ENCODE peak calls at places on chromosomes 12 and 14, in eight cellular contexts. One of them, this sample, is unnamed.

GRCh38 chr14:52266782-52267181 is 716 bp upstream of the PTGDR start:
- DNase-seq in A549: no peak
- DNase-seq in esophagus muscularis mucosa: no peak
- DNase-seq in heart right ventricle: no peak
- DNase-seq in progenitor cell of endocrine pancreas: no peak
- DNase-seq in cardiac fibroblast: peak; percentile 80
- DNase-seq in fibroblast of pulmonary artery: peak; percentile 28
- DNase-seq in ascending aorta: no peak
- DNase-seq in this sample: no peak

GRCh38 chr12:4271433-4272013 is 2.0 kb upstream of the CCND2 start:
- DNase-seq in progenitor cell of endocrine pancreas: no peak
- DNase-seq in fibroblast of pulmonary artery: peak; percentile 18
- DNase-seq in cardiac fibroblast: no peak
- DNase-seq in A549: no peak
- DNase-seq in esophagus muscularis mucosa: no peak
- DNase-seq in ascending aorta: no peak
- DNase-seq in heart right ventricle: no peak
- DNase-seq in this sample: no peak

GRCh38 chr12:68406134-68406576 is 74.0 kb upstream of the MDM1 start:
- DNase-seq in cardiac fibroblast: peak; percentile 91
- DNase-seq in ascending aorta: peak; percentile 58
- DNase-seq in fibroblast of pulmonary artery: peak; percentile 99
- DNase-seq in esophagus muscularis mucosa: peak; percentile 96
- DNase-seq in A549: peak; percentile 59
- DNase-seq in progenitor cell of endocrine pancreas: no peak
- DNase-seq in heart right ventricle: peak; percentile 93
- DNase-seq in this sample: peak; percentile 42

GRCh38 chr14:99037777-99038176 is 234.2 kb downstream of the BCL11B start:
- DNase-seq in heart right ventricle: no peak
- DNase-seq in cardiac fibroblast: no peak
- DNase-seq in fibroblast of pulmonary artery: no peak
- DNase-seq in progenitor cell of endocrine pancreas: no peak
- DNase-seq in ascending aorta: no peak
- DNase-seq in esophagus muscularis mucosa: no peak
- DNase-seq in A549: no peak
- DNase-seq in this sample: no peak

GRCh38 chr12:89721291-89721987 is 12.8 kb upstream of the ATP2B1 start:
- DNase-seq in progenitor cell of endocrine pancreas: no peak
- DNase-seq in cardiac fibroblast: no peak
- DNase-seq in esophagus muscularis mucosa: no peak
- DNase-seq in fibroblast of pulmonary artery: no peak
- DNase-seq in heart right ventricle: no peak
- DNase-seq in A549: no peak
- DNase-seq in ascending aorta: no peak
- DNase-seq in this sample: no peak

GRCh38 chr12:55718020-55718419 is 2.2 kb upstream of the RDH5 start:
- DNase-seq in ascending aorta: no peak
- DNase-seq in cardiac fibroblast: peak; percentile 15
- DNase-seq in fibroblast of pulmonary artery: no peak
- DNase-seq in A549: no peak
- DNase-seq in progenitor cell of endocrine pancreas: no peak
- DNase-seq in heart right ventricle: no peak
- DNase-seq in esophagus muscularis mucosa: no peak
- DNase-seq in this sample: no peak

GRCh38 chr14:105629886-105630215 is 103.5 kb downstream of the TMEM121 start:
- DNase-seq in progenitor cell of endocrine pancreas: no peak
- DNase-seq in ascending aorta: no peak
- DNase-seq in cardiac fibroblast: no peak
- DNase-seq in fibroblast of pulmonary artery: no peak
- DNase-seq in heart right ventricle: no peak
- DNase-seq in A549: no peak
- DNase-seq in esophagus muscularis mucosa: no peak
- DNase-seq in this sample: no peak

GRCh38 chr12:124916370-124917134 is 2.1 kb upstream of the UBC start:
- DNase-seq in fibroblast of pulmonary artery: peak; percentile 92
- DNase-seq in A549: peak; percentile 96
- DNase-seq in ascending aorta: peak; percentile 47
- DNase-seq in esophagus muscularis mucosa: no peak
- DNase-seq in progenitor cell of endocrine pancreas: no peak
- DNase-seq in heart right ventricle: no peak
- DNase-seq in cardiac fibroblast: peak; percentile 97
- DNase-seq in this sample: no peak

GRCh38 chr14:24080888-24081738 is 9.8 kb downstream of the CPNE6 start:
- DNase-seq in progenitor cell of endocrine pancreas: peak; percentile 29
- DNase-seq in cardiac fibroblast: peak; percentile 12
- DNase-seq in heart right ventricle: peak; percentile 48
- DNase-seq in A549: peak; percentile 28
- DNase-seq in esophagus muscularis mucosa: no peak
- DNase-seq in ascending aorta: no peak
- DNase-seq in fibroblast of pulmonary artery: no peak
- DNase-seq in this sample: peak; percentile 68

GRCh38 chr12:119479121-119479561 is 114.4 kb upstream of the TMEM233 start:
- DNase-seq in progenitor cell of endocrine pancreas: no peak
- DNase-seq in A549: no peak
- DNase-seq in ascending aorta: no peak
- DNase-seq in fibroblast of pulmonary artery: no peak
- DNase-seq in heart right ventricle: no peak
- DNase-seq in cardiac fibroblast: no peak
- DNase-seq in esophagus muscularis mucosa: no peak
- DNase-seq in this sample: no peak

GRCh38 chr14:39957987-39958386 is 525.8 kb upstream of the FBXO33 start:
- DNase-seq in A549: no peak
- DNase-seq in esophagus muscularis mucosa: no peak
- DNase-seq in fibroblast of pulmonary artery: no peak
- DNase-seq in progenitor cell of endocrine pancreas: no peak
- DNase-seq in heart right ventricle: no peak
- DNase-seq in ascending aorta: no peak
- DNase-seq in cardiac fibroblast: no peak
- DNase-seq in this sample: no peak
- TF ChIP-seq CTCF in A549: no peak
- TF ChIP-seq CTCF in esophagus muscularis mucosa: no peak
- TF ChIP-seq CTCF in fibroblast of pulmonary artery: no peak
- TF ChIP-seq CTCF in progenitor cell of endocrine pancreas: no peak
- TF ChIP-seq CTCF in heart right ventricle: no peak
- TF ChIP-seq CTCF in ascending aorta: no peak
- TF ChIP-seq CTCF in cardiac fibroblast: no peak
- TF ChIP-seq CTCF in this sample: no peak

GRCh38 chr12:56951582-56952339 is 5.6 kb downstream of the RDH16 start:
- DNase-seq in esophagus muscularis mucosa: peak; percentile 74
- DNase-seq in progenitor cell of endocrine pancreas: no peak
- DNase-seq in A549: no peak
- DNase-seq in ascending aorta: no peak
- DNase-seq in heart right ventricle: no peak
- DNase-seq in cardiac fibroblast: no peak
- DNase-seq in fibroblast of pulmonary artery: no peak
- DNase-seq in this sample: no peak

GRCh38 chr12:56953314-56953713 is 4.1 kb downstream of the RDH16 start:
- DNase-seq in esophagus muscularis mucosa: peak; percentile 77
- DNase-seq in heart right ventricle: no peak
- DNase-seq in A549: no peak
- DNase-seq in fibroblast of pulmonary artery: no peak
- DNase-seq in progenitor cell of endocrine pancreas: no peak
- DNase-seq in ascending aorta: no peak
- DNase-seq in cardiac fibroblast: no peak
- DNase-seq in this sample: no peak

GRCh38 chr12:56948881-56949280 is 8.5 kb downstream of the RDH16 start:
- DNase-seq in progenitor cell of endocrine pancreas: no peak
- DNase-seq in A549: no peak
- DNase-seq in cardiac fibroblast: no peak
- DNase-seq in ascending aorta: no peak
- DNase-seq in fibroblast of pulmonary artery: no peak
- DNase-seq in heart right ventricle: no peak
- DNase-seq in esophagus muscularis mucosa: peak; percentile 62
- DNase-seq in this sample: no peak

GRCh38 chr12:56943878-56944277 is 9.7 kb upstream of the SDR9C7 start:
- DNase-seq in A549: no peak
- DNase-seq in fibroblast of pulmonary artery: no peak
- DNase-seq in esophagus muscularis mucosa: no peak
- DNase-seq in cardiac fibroblast: no peak
- DNase-seq in heart right ventricle: no peak
- DNase-seq in progenitor cell of endocrine pancreas: no peak
- DNase-seq in ascending aorta: no peak
- DNase-seq in this sample: no peak

DNA sequence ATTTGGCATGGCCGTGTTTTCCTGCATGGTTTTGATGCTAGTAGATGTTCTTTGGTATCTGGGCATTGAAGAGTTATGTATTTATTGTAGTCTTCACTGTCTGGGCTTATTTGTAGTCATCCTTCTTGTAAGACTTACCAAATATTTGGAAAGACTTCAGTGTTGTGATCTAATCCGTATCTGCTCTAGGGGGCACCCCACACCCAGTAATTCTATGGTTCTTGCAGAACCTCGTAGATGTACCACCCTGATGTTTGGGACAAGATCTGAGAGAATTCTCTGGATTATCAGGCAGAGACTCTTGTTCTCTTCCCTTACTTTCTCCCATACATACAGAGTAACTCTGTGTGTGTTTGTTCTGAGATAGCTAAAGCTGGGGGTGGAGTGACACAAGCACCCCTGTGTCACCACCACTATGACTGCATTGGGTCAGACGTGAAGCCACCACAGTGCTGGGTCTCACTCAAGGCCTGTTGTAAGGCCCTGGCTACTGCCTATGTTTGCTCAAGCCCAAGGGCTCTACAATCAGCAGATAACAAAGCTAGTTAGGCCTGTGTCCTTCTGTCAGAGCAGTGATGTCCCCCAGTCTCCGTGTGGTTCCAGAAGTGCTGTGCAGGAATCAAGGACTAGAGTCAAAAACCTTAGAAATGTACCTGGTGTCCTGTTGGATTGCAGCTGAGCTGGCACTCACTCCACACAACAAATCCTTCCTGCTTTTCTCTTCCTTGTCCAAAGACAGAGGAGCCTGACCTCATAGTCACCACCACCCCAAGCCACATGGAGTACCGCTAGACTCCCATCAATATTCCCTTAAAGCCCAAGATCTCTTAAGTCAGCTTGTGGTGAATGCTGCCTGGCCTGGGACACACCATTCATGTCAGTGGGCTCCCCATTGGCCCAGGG is 9.5 kb downstream of the RDH16 start:
- DNase-seq in progenitor cell of endocrine pancreas: no peak
- DNase-seq in fibroblast of pulmonary artery: peak; percentile 17
- DNase-seq in ascending aorta: no peak
- DNase-seq in esophagus muscularis mucosa: peak; percentile 53
- DNase-seq in heart right ventricle: no peak
- DNase-seq in A549: peak; percentile 54
- DNase-seq in cardiac fibroblast: peak; percentile 7
- DNase-seq in this sample: no peak
- TF ChIP-seq CTCF in progenitor cell of endocrine pancreas: no peak
- TF ChIP-seq CTCF in fibroblast of pulmonary artery: no peak
- TF ChIP-seq CTCF in ascending aorta: no peak
- TF ChIP-seq CTCF in esophagus muscularis mucosa: no peak
- TF ChIP-seq CTCF in heart right ventricle: no peak
- TF ChIP-seq CTCF in A549: peak; percentile 43
- TF ChIP-seq CTCF in cardiac fibroblast: no peak
- TF ChIP-seq CTCF in this sample: no peak

GRCh38 chr14:62162998-62163589 is 400.9 kb downstream of the SNAPC1 start:
- DNase-seq in A549: peak; percentile 35
- DNase-seq in cardiac fibroblast: peak; percentile 66
- DNase-seq in ascending aorta: no peak
- DNase-seq in fibroblast of pulmonary artery: peak; percentile 67
- DNase-seq in heart right ventricle: no peak
- DNase-seq in progenitor cell of endocrine pancreas: peak; percentile 15
- DNase-seq in esophagus muscularis mucosa: no peak
- DNase-seq in this sample: peak; percentile 41

DNA sequence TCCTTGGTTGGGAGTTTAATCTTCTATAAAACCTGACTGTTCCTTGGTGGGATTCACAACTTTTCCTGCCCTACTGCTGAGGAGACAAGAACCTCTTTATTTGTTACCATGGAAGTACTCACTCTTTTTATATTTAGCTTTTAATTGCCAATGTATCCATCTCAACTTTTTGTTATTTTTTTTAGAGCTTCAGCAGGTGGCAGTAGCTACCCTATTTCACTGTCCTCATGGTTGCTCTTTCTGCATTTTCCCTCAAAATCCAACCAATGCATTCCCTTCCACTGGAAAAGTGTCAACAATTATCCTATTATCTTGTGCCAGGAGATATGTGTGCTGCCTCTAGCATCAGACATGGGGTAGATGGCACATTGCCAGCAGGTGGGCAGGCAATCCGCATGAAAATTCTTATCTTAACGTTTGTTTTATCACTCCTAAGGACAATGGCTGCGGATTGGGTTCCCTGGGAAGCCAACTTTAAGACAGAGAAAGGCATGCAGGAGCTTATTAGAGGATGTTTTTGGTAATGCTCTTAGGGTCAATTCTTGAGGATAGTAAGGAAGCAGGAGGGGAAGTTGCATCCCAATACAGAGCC is 406.4 kb downstream of the SNAPC1 start:
- DNase-seq in ascending aorta: no peak
- DNase-seq in cardiac fibroblast: peak; percentile 8
- DNase-seq in fibroblast of pulmonary artery: no peak
- DNase-seq in heart right ventricle: no peak
- DNase-seq in esophagus muscularis mucosa: no peak
- DNase-seq in A549: no peak
- DNase-seq in progenitor cell of endocrine pancreas: no peak
- DNase-seq in this sample: no peak
- TF ChIP-seq CTCF in ascending aorta: no peak
- TF ChIP-seq CTCF in cardiac fibroblast: no peak
- TF ChIP-seq CTCF in fibroblast of pulmonary artery: peak; percentile 13
- TF ChIP-seq CTCF in heart right ventricle: no peak
- TF ChIP-seq CTCF in esophagus muscularis mucosa: no peak
- TF ChIP-seq CTCF in A549: peak; percentile 23
- TF ChIP-seq CTCF in progenitor cell of endocrine pancreas: peak; percentile 17
- TF ChIP-seq CTCF in this sample: no peak

GRCh38 chr14:25233613-25234012 is 183.7 kb upstream of the STXBP6 start:
- DNase-seq in ascending aorta: no peak
- DNase-seq in heart right ventricle: no peak
- DNase-seq in fibroblast of pulmonary artery: no peak
- DNase-seq in A549: no peak
- DNase-seq in cardiac fibroblast: no peak
- DNase-seq in esophagus muscularis mucosa: no peak
- DNase-seq in progenitor cell of endocrine pancreas: no peak
- DNase-seq in this sample: no peak

GRCh38 chr14:25239170-25239569 is 189.2 kb upstream of the STXBP6 start:
- DNase-seq in fibroblast of pulmonary artery: no peak
- DNase-seq in cardiac fibroblast: no peak
- DNase-seq in heart right ventricle: no peak
- DNase-seq in esophagus muscularis mucosa: no peak
- DNase-seq in progenitor cell of endocrine pancreas: no peak
- DNase-seq in A549: no peak
- DNase-seq in ascending aorta: no peak
- DNase-seq in this sample: no peak

DNA sequence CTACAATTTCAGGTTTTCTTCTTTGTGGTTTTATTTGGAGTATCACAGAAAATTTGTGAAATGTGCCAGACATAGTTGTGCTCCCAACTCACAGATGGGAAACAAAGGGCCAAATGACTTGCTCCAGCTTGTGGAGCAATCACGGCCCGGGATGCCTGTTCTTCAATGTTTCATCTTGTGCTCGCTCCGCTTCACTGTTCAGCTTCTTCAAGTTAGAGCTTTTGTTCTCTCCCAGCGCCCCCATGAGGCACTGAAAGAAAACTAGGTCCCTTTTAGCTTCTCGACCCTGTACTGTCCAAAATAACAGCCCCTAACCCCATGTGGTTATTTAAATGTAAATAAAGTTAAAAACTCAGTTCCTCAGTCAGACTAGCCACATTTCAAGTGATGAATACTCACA is 187.9 kb upstream of the STXBP6 start:
- DNase-seq in cardiac fibroblast: peak; percentile 1
- DNase-seq in A549: peak; percentile 22
- DNase-seq in progenitor cell of endocrine pancreas: no peak
- DNase-seq in heart right ventricle: no peak
- DNase-seq in fibroblast of pulmonary artery: peak; percentile 3
- DNase-seq in ascending aorta: no peak
- DNase-seq in esophagus muscularis mucosa: no peak
- DNase-seq in this sample: no peak
- TF ChIP-seq CTCF in cardiac fibroblast: no peak
- TF ChIP-seq CTCF in A549: no peak
- TF ChIP-seq CTCF in progenitor cell of endocrine pancreas: peak; percentile 48
- TF ChIP-seq CTCF in heart right ventricle: no peak
- TF ChIP-seq CTCF in fibroblast of pulmonary artery: no peak
- TF ChIP-seq CTCF in ascending aorta: no peak
- TF ChIP-seq CTCF in esophagus muscularis mucosa: no peak
- TF ChIP-seq CTCF in this sample: no peak